ENCODE peak calls at places on chromosomes 2 and 18, in nine cellular contexts. A is stimulated activated CD4-positive, alpha-beta T cell treated with anti-CD3 and anti-CD28 coated beads, Interleukin-1b, Interleukin-23, amount 100 ng/mL, for 1 hour; R is activated gamma-delta T cell treated with Interleukin-2 at 50 U/mL for 16 hours; V is SJSA1; Z is OCI-M1; S is cardiac fibroblast; D is ureter; Q is T-helper 1 cell; T is PC-3. M is an unnamed sample.

GRCh38 chr2:33678447-33678846 is 79.3 kb upstream of the FAM98A start:
- DNase-seq in A (no peak), R (no peak), V (no peak), Z (no peak), S (no peak), D (no peak), Q (no peak), T (no peak), M (no peak)

GRCh38 chr2:63378589-63378988 is 209.7 kb downstream of the WDPCP start:
- DNase-seq in A (no peak), R (no peak), V (no peak), Z (peak; percentile 33), S (no peak), D (no peak), Q (no peak), T (no peak), M (no peak)

GRCh38 chr2:241358470-241358869 is 2.4 kb downstream of the FARP2 start:
- DNase-seq in A (no peak), R (no peak), V (no peak), Z (peak; percentile 79), S (peak; percentile 43), D (no peak), Q (no peak), T (no peak), M (no peak)

GRCh38 chr18:58505181-58505580 is 123.7 kb downstream of the ALPK2 start:
- DNase-seq in A (no peak), R (peak; percentile 39), V (no peak), Z (no peak), S (no peak), D (no peak), Q (no peak), T (no peak), M (peak; percentile 43)

GRCh38 chr2:179265082-179265575 is 497 bp upstream of the SESTD1 start:
- DNase-seq in A (no peak), R (no peak), V (no peak), Z (peak; percentile 80), S (peak; percentile 70), D (no peak), Q (no peak), T (peak; percentile 22), M (no peak)

GRCh38 chr2:152585830-152586484 is 131.3 kb downstream of the PRPF40A start:
- DNase-seq in A (no peak), R (no peak), V (peak; percentile 66), Z (no peak), S (peak; percentile 94), D (no peak), Q (no peak), T (peak; percentile 34), M (no peak)

GRCh38 chr18:28147674-28148171 is 29.2 kb downstream of the CDH2 start:
- DNase-seq in A (no peak), R (no peak), V (no peak), Z (no peak), S (peak; percentile 89), D (no peak), Q (no peak), T (no peak), M (no peak)

GRCh38 chr2:142112648-142113278 is 18.1 kb downstream of the LRP1B start:
- DNase-seq in A (no peak), R (no peak), V (no peak), Z (peak; percentile 6), S (peak; percentile 61), D (no peak), Q (no peak), T (peak; percentile 86), M (no peak)

GRCh38 chr2:238557431-238557830 is 130.7 kb downstream of the ASB1 start:
- DNase-seq in A (no peak), R (no peak), V (no peak), Z (no peak), S (no peak), D (no peak), Q (no peak), T (no peak), M (no peak)

GRCh38 chr2:238941262-238941792 is 93.4 kb downstream of the TWIST2 start:
- DNase-seq in A (no peak), R (no peak), V (no peak), Z (no peak), S (no peak), D (peak; percentile 29), Q (no peak), T (no peak), M (no peak)

GRCh38 chr2:238974510-238975166 is 126.8 kb downstream of the TWIST2 start:
- DNase-seq in A (no peak), R (no peak), V (peak; percentile 91), Z (no peak), S (peak; percentile 90), D (no peak), Q (no peak), T (peak; percentile 83), M (no peak)

GRCh38 chr18:74497308-74497640 is 1.1 kb downstream of the CNDP2 start:
- DNase-seq in A (no peak), R (no peak), V (no peak), Z (peak; percentile 49), S (no peak), D (no peak), Q (no peak), T (no peak), M (no peak)

GRCh38 chr2:181074457-181074856 is 94.1 kb downstream of the UBE2E3 start:
- DNase-seq in A (no peak), R (no peak), V (no peak), Z (no peak), S (no peak), D (no peak), Q (no peak), T (no peak), M (no peak)

GRCh38 chr2:20595439-20596192 is 55.3 kb downstream of the HS1BP3 start:
- DNase-seq in A (no peak), R (no peak), V (no peak), Z (no peak), S (peak; percentile 74), D (no peak), Q (peak; percentile 9), T (peak; percentile 57), M (peak; percentile 39)

GRCh38 chr2:2324565-2325101 is 6.4 kb downstream of the MYT1L start:
- DNase-seq in A (no peak), R (no peak), V (no peak), Z (no peak), S (no peak), D (no peak), Q (no peak), T (no peak), M (no peak)

GRCh38 chr18:47558110-47558750 is 306.8 kb upstream of the SKOR2 start:
- DNase-seq in A (no peak), R (no peak), V (no peak), Z (no peak), S (no peak), D (no peak), Q (no peak), T (no peak), M (no peak)

GRCh38 chr2:234308814-234309195 is 188.1 kb downstream of the ARL4C start:
- DNase-seq in A (no peak), R (peak; percentile 29), V (peak; percentile 68), Z (no peak), S (peak; percentile 19), D (no peak), Q (peak; percentile 54), T (peak; percentile 92), M (peak; percentile 35)

GRCh38 chr18:68489018-68489792 is 225.7 kb downstream of the TMX3 start:
- DNase-seq in A (no peak), R (no peak), V (no peak), Z (peak; percentile 29), S (no peak), D (no peak), Q (no peak), T (peak; percentile 9), M (no peak)

GRCh38 chr2:134623796-134624195 is 95.0 kb downstream of the TMEM163 start:
- DNase-seq in A (no peak), R (no peak), V (no peak), Z (peak; percentile 40), S (no peak), D (no peak), Q (no peak), T (no peak), M (no peak)

GRCh38 chr2:177355874-177356273 is 36.7 kb upstream of the AGPS start:
- DNase-seq in A (no peak), R (no peak), V (no peak), Z (no peak), S (peak; percentile 83), D (no peak), Q (no peak), T (no peak), M (no peak)

GRCh38 chr2:235105821-235106359 is 154.1 kb downstream of the SH3BP4 start:
- DNase-seq in A (no peak), R (no peak), V (peak; percentile 61), Z (no peak), S (peak; percentile 8), D (no peak), Q (no peak), T (no peak), M (no peak)

GRCh38 chr18:13710460-13710859 is 15.9 kb downstream of the FAM210A start:
- DNase-seq in A (no peak), R (no peak), V (no peak), Z (no peak), S (no peak), D (no peak), Q (no peak), T (peak; percentile 85), M (no peak)

GRCh38 chr2:172048195-172048995 is 36.9 kb upstream of the DLX1 start:
- DNase-seq in A (no peak), R (no peak), V (no peak), Z (peak; percentile 79), S (no peak), D (no peak), Q (no peak), T (no peak), M (no peak)

M was measured in CD8-positive, alpha-beta memory T cell.